ENCODE peak calls at places on chromosomes 3 and 15, in eight cellular contexts. H, Q, B, D, Y, Z, J and C are unnamed samples.

GRCh38 chr3:197354195-197355059 is 56.0 kb upstream of the DLG1 start:
- DNase-seq in H (no peak), Q (peak), B (no peak), D (no peak), Y (no peak), Z (peak), J (no peak), C (no peak)

GRCh38 chr3:105846809-105847208 is 22.0 kb downstream of the CBLB start:
- DNase-seq in H (no peak), Q (no peak), B (no peak), D (no peak), Y (no peak), Z (no peak), J (no peak), C (no peak)

GRCh38 chr15:91922701-91923279 is 69.3 kb downstream of the SLCO3A1 start:
- DNase-seq in H (no peak), Q (no peak), B (no peak), D (no peak), Y (no peak), Z (no peak), J (no peak), C (no peak)

GRCh38 chr15:96328101-96328958 is 2.2 kb upstream of the NR2F2 start:
- DNase-seq in H (no peak), Q (peak), B (no peak), D (no peak), Y (no peak), Z (no peak), J (no peak), C (no peak)

GRCh38 chr3:13301295-13301987 is 118.7 kb downstream of the NUP210 start:
- DNase-seq in H (peak), Q (peak), B (peak), D (no peak), Y (no peak), Z (no peak), J (no peak), C (no peak)

GRCh38 chr3:70064194-70064787 is 64.8 kb downstream of the SAMMSON start:
- DNase-seq in H (no peak), Q (no peak), B (peak), D (no peak), Y (no peak), Z (no peak), J (peak), C (peak)

GRCh38 chr3:3629911-3630310 is 169.3 kb upstream of the LRRN1 start:
- DNase-seq in H (peak), Q (peak), B (no peak), D (no peak), Y (no peak), Z (no peak), J (no peak), C (no peak)

GRCh38 chr3:62149962-62150361 is 223.4 kb downstream of the FEZF2 start:
- DNase-seq in H (no peak), Q (peak), B (no peak), D (no peak), Y (no peak), Z (no peak), J (no peak), C (no peak)

GRCh38 chr3:142962520-142963265 is 781 bp downstream of the PAQR9 start:
- DNase-seq in H (no peak), Q (no peak), B (peak), D (no peak), Y (no peak), Z (no peak), J (no peak), C (no peak)

GRCh38 chr15:75727851-75728715 is 15.4 kb upstream of the CSPG4 start:
- DNase-seq in H (no peak), Q (no peak), B (no peak), D (peak), Y (no peak), Z (peak), J (peak), C (peak)

GRCh38 chr3:55143336-55143735 is 215.5 kb upstream of the LRTM1 start:
- DNase-seq in H (no peak), Q (no peak), B (no peak), D (no peak), Y (no peak), Z (no peak), J (no peak), C (no peak)

GRCh38 chr3:186108106-186108940 is 566 bp downstream of the ETV5 start:
- DNase-seq in H (no peak), Q (peak), B (peak), D (peak), Y (peak), Z (peak), J (peak), C (peak)

GRCh38 chr15:45857295-45857694 is 222.5 kb downstream of the SQOR start:
- DNase-seq in H (no peak), Q (no peak), B (no peak), D (no peak), Y (no peak), Z (no peak), J (no peak), C (no peak)
- TF ChIP-seq CTCF in H (no peak), Q (no peak), B (no peak), D (no peak), Y (no peak), Z (no peak), J (no peak), C (no peak)

GRCh38 chr15:79310985-79311900 is at the start of gene TMED3:
- DNase-seq in H (peak), Q (peak), B (peak), D (peak), Y (peak), Z (peak), J (peak), C (peak)
- TF ChIP-seq CTCF in H (peak), Q (no peak), B (peak), D (no peak), Y (no peak), Z (peak), J (peak), C (no peak)

GRCh38 chr15:72117448-72117697 is 577 bp downstream of the MYO9A start:
- DNase-seq in H (no peak), Q (peak), B (peak), D (no peak), Y (no peak), Z (peak), J (peak), C (peak)

GRCh38 chr15:72113347-72114031 is 4.5 kb downstream of the MYO9A start:
- DNase-seq in H (no peak), Q (no peak), B (no peak), D (no peak), Y (no peak), Z (no peak), J (no peak), C (no peak)

GRCh38 chr15:72118400-72118978 is at the start of gene SENP8:
- DNase-seq in H (no peak), Q (no peak), B (peak), D (no peak), Y (no peak), Z (no peak), J (no peak), C (no peak)

GRCh38 chr15:72116680-72117447 is 1.1 kb downstream of the MYO9A start:
- DNase-seq in H (no peak), Q (peak), B (no peak), D (peak), Y (no peak), Z (peak), J (peak), C (peak)

GRCh38 chr15:72117698-72118399 is at the start of gene MYO9A:
- DNase-seq in H (peak), Q (peak), B (peak), D (peak), Y (peak), Z (peak), J (peak), C (peak)
- TF ChIP-seq CTCF in H (no peak), Q (no peak), B (no peak), D (no peak), Y (peak), Z (peak), J (no peak), C (peak)

DNA sequence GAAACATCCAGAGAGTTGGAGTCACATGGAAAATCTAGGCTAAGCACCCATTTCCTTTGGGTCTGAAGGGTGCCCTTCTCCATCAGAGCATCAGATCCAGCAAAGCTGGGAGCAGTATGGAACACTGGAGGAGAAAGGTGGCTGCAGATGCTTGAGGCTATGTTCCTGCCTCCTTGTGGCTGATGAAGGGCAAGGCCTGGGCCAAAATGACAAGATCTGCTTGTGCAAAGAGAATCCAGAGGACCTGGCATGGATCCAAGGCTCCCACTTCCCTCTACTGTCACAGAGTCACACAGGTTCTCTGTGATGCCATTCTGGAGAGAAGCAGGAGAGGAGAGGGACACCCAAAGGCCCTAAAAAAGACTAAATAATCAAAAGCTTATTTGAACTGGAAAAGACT is 9.2 kb upstream of the ATP8B4 start:
- DNase-seq in H (no peak), Q (no peak), B (no peak), D (peak), Y (no peak), Z (peak), J (no peak), C (no peak)
- TF ChIP-seq CTCF in H (no peak), Q (no peak), B (no peak), D (no peak), Y (no peak), Z (no peak), J (no peak), C (no peak)

DNA sequence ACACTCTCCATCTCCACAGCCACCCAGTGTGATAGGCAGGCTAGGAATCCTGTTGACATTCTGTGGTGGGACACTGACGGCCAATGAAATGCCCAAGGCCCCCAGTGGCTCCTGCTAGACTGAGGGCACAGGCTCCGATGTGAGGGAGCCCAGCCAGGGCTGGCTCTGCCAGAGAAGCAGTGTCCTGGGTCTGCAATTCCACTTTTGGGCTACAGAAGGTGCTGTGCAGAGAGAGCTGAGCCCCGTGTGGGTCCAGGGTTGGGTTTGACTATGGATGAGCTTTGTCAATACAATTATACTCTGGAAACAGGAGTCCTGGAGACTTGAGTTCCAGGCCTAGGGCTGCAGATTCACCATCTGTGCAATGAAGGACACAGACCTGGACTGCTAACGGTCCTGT is 55.7 kb upstream of the TMEM115 start:
- DNase-seq in H (no peak), Q (no peak), B (no peak), D (no peak), Y (no peak), Z (no peak), J (no peak), C (no peak)
- TF ChIP-seq CTCF in H (peak), Q (no peak), B (no peak), D (no peak), Y (no peak), Z (no peak), J (no peak), C (no peak)

GRCh38 chr15:51904931-51905330 is 66.6 kb downstream of the LEO1 start:
- DNase-seq in H (no peak), Q (no peak), B (no peak), D (no peak), Y (no peak), Z (no peak), J (no peak), C (no peak)

GRCh38 chr15:51908312-51908711 is 63.3 kb downstream of the LEO1 start:
- DNase-seq in H (peak), Q (peak), B (no peak), D (no peak), Y (no peak), Z (no peak), J (no peak), C (no peak)

GRCh38 chr15:51912528-51912927 is 59.0 kb downstream of the LEO1 start:
- DNase-seq in H (no peak), Q (no peak), B (no peak), D (no peak), Y (no peak), Z (no peak), J (no peak), C (no peak)

GRCh38 chr15:51909591-51909990 is 62.0 kb downstream of the LEO1 start:
- DNase-seq in H (no peak), Q (no peak), B (no peak), D (no peak), Y (no peak), Z (no peak), J (no peak), C (no peak)

GRCh38 chr15:51907136-51907862 is 64.3 kb downstream of the LEO1 start:
- DNase-seq in H (no peak), Q (peak), B (no peak), D (peak), Y (no peak), Z (no peak), J (peak), C (no peak)
- TF ChIP-seq CTCF in H (no peak), Q (no peak), B (no peak), D (peak), Y (no peak), Z (no peak), J (peak), C (no peak)

DNA sequence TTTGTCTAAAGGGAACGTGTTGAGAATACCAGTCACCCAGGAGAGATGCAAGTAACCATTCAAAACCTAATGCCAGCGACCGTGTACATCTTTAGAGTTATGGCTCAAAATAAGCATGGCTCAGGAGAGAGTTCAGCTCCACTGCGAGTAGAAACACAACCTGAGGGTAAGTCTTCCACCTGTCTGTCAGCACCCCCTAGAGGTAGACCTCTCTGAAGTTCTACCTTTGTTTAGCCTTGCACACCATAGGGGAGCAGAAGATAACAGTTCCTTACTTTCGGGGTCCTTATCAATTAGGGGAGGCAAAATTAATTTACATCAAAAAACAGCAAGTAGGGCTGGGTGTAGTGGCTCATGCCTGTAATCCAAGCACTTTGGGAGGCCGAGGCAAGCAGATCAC is 124.4 kb downstream of the HCN4 start:
- DNase-seq in H (no peak), Q (no peak), B (peak), D (no peak), Y (no peak), Z (no peak), J (peak), C (no peak)
- TF ChIP-seq CTCF in H (peak), Q (no peak), B (peak), D (no peak), Y (no peak), Z (peak), J (peak), C (no peak)

GRCh38 chr3:161028485-161029018 is 76.6 kb downstream of the B3GALNT1 start:
- DNase-seq in H (no peak), Q (peak), B (no peak), D (no peak), Y (no peak), Z (no peak), J (no peak), C (no peak)
- TF ChIP-seq CTCF in H (no peak), Q (no peak), B (no peak), D (no peak), Y (no peak), Z (no peak), J (no peak), C (no peak)